ENCODE peak calls at places on chromosomes 1 and 21, in eight cellular contexts. T, H, I, L, J, V, A and G are unnamed samples.

GRCh38 chr1:12341667-12342066 is 111.8 kb downstream of the VPS13D start:
- DNase-seq in T (no peak), V (no peak), I (no peak), H (peak; percentile 40), L (no peak), J (no peak), A (peak; percentile 16), G (no peak)

GRCh38 chr1:85437139-85437538 is 27.8 kb downstream of the DDAH1 start:
- DNase-seq in L (no peak), H (no peak), I (no peak), J (no peak), V (no peak), A (no peak), T (no peak), G (no peak)

GRCh38 chr1:39692152-39693064 is 1.2 kb upstream of the HPCAL4 start:
- DNase-seq in J (no peak), T (peak; percentile 15), I (no peak), L (peak; percentile 68), V (no peak), H (peak; percentile 36), A (peak; percentile 24), G (no peak)

GRCh38 chr1:236982380-236982779 is 21.9 kb downstream of the MT1HL1 start:
- DNase-seq in V (no peak), I (no peak), L (no peak), J (no peak), T (no peak), A (no peak), H (no peak), G (no peak)

GRCh38 chr1:200873116-200873670 is 412 bp downstream of the GPR25 start:
- DNase-seq in A (no peak), I (no peak), H (no peak), J (no peak), V (no peak), T (no peak), L (no peak), G (no peak)

GRCh38 chr1:160020196-160020595 is 11.6 kb downstream of the PIGM start:
- DNase-seq in A (no peak), H (no peak), J (no peak), V (no peak), I (no peak), T (no peak), L (no peak), G (no peak)

GRCh38 chr1:2604854-2605753 is 18.5 kb downstream of the PRXL2B start:
- DNase-seq in A (no peak), J (no peak), L (peak; percentile 43), T (no peak), H (no peak), V (no peak), I (no peak), G (no peak)

GRCh38 chr1:182601416-182601786 is 2.8 kb downstream of the RGS16 start:
- DNase-seq in V (peak; percentile 68), T (peak; percentile 52), I (peak; percentile 81), J (peak; percentile 74), L (peak; percentile 77), H (peak; percentile 75), A (peak; percentile 59), G (no peak)

GRCh38 chr1:81186271-81186670 is 614.5 kb upstream of the ADGRL2 start:
- DNase-seq in L (no peak), T (no peak), V (no peak), H (no peak), I (no peak), J (no peak), A (no peak), G (no peak)

GRCh38 chr1:77134359-77134758 is 84.9 kb downstream of the PIGK start:
- DNase-seq in V (no peak), L (no peak), T (no peak), J (no peak), A (no peak), I (no peak), H (no peak), G (no peak)

GRCh38 chr1:224170748-224171478 is 12.1 kb upstream of the DEGS1 start:
- DNase-seq in V (no peak), I (no peak), A (no peak), L (no peak), J (peak; percentile 70), T (peak; percentile 22), H (no peak), G (no peak)

GRCh38 chr1:207393610-207394009 is 60.5 kb upstream of the CR2 start:
- DNase-seq in I (no peak), J (no peak), V (peak; percentile 90), H (no peak), A (no peak), L (no peak), T (no peak), G (no peak)

GRCh38 chr1:110163591-110163990 is 13.3 kb downstream of the SLC6A17 start:
- DNase-seq in H (no peak), L (no peak), V (no peak), T (no peak), A (no peak), I (no peak), J (no peak), G (no peak)

GRCh38 chr1:66206563-66207154 is 327.3 kb upstream of the SGIP1 start:
- DNase-seq in H (no peak), T (no peak), V (no peak), A (no peak), L (no peak), J (no peak), I (no peak), G (no peak)

GRCh38 chr1:118326960-118327629 is 142.1 kb upstream of the SPAG17 start:
- DNase-seq in I (no peak), A (no peak), L (no peak), V (no peak), J (no peak), T (no peak), H (no peak), G (no peak)

GRCh38 chr1:89873757-89874156 is 52.9 kb downstream of the LRRC8D start:
- DNase-seq in J (no peak), T (no peak), L (no peak), H (no peak), V (no peak), I (no peak), A (no peak), G (no peak)

GRCh38 chr1:1135339-1136111 is 19.6 kb upstream of the C1orf159 start:
- DNase-seq in H (no peak), L (no peak), V (no peak), I (no peak), A (no peak), T (no peak), J (no peak), G (no peak)

GRCh38 chr1:114108741-114109255 is 44.9 kb downstream of the SYT6 start:
- DNase-seq in A (no peak), I (peak; percentile 78), L (no peak), J (peak; percentile 10), V (no peak), H (no peak), T (no peak), G (no peak)

GRCh38 chr1:245751111-245751510 is 596.3 kb downstream of the KIF26B start:
- DNase-seq in L (no peak), H (no peak), I (no peak), T (no peak), J (no peak), A (no peak), V (no peak), G (no peak)

GRCh38 chr1:150561830-150562367 is 12.7 kb downstream of the ADAMTSL4 start:
- DNase-seq in A (peak; percentile 87), V (peak; percentile 94), L (peak; percentile 92), H (peak; percentile 94), I (peak; percentile 88), J (peak; percentile 67), T (peak; percentile 92), G (no peak)

GRCh38 chr1:21816602-21817302 is 4.7 kb downstream of the LDLRAD2 start:
- DNase-seq in J (no peak), A (no peak), H (no peak), T (no peak), V (no peak), L (no peak), I (no peak), G (no peak)

GRCh38 chr1:179889619-179890018 is 7.5 kb downstream of the TOR1AIP1 start:
- DNase-seq in T (no peak), I (no peak), V (no peak), L (no peak), A (no peak), H (no peak), J (no peak), G (no peak)

GRCh38 chr1:26287033-26287711 is 7.3 kb downstream of the SH3BGRL3 start:
- DNase-seq in I (peak; percentile 62), V (no peak), A (peak; percentile 49), J (peak; percentile 30), T (peak; percentile 47), L (no peak), H (peak; percentile 77), G (no peak)

GRCh38 chr21:43603641-43604504 is 55.4 kb downstream of the HSF2BP start:
- DNase-seq in I (no peak), L (no peak), T (no peak), V (peak; percentile 55), H (no peak), A (no peak), J (no peak), G (no peak)

GRCh38 chr1:94299627-94300552 is 62.5 kb upstream of the ARHGAP29 start:
- DNase-seq in A (no peak), T (no peak), L (no peak), V (peak; percentile 64), I (no peak), H (no peak), J (no peak), G (no peak)

GRCh38 chr1:161309868-161310267 is at the start of gene MPZ:
- DNase-seq in V (no peak), L (no peak), T (no peak), J (no peak), H (no peak), A (no peak), I (no peak), G (no peak)

GRCh38 chr1:163174524-163175437 is 27.9 kb downstream of the RGS5 start:
- DNase-seq in A (peak; percentile 24), I (peak; percentile 36), L (peak; percentile 64), J (peak; percentile 36), T (no peak), V (peak; percentile 65), H (peak; percentile 70), G (no peak)

GRCh38 chr21:27424601-27425000 is 457.7 kb upstream of the ADAMTS5 start:
- DNase-seq in V (no peak), L (no peak), A (no peak), T (no peak), I (no peak), H (no peak), J (peak; percentile 0), G (no peak)